ENCODE peak calls at places on chromosomes 1 and 21, in four cellular contexts. T, M, G and Y are unnamed samples.

GRCh38 chr1:161440312-161440894 is 64.9 kb upstream of the FCGR2A start:
- DNase-seq in T (peak; percentile 75), M (peak; percentile 81), G (no peak), Y (peak; percentile 80)

GRCh38 chr1:205351984-205352713 is 4.6 kb downstream of the KLHDC8A start:
- DNase-seq in T (no peak), M (no peak), G (no peak), Y (no peak)

GRCh38 chr1:47978486-47978885 is 18.7 kb downstream of the TRABD2B start:
- DNase-seq in T (no peak), M (no peak), G (no peak), Y (no peak)

GRCh38 chr21:32392299-32392879 is 423 bp downstream of the URB1 start:
- DNase-seq in T (no peak), M (no peak), G (no peak), Y (no peak)

GRCh38 chr1:101745549-101745948 is 251.2 kb downstream of the OLFM3 start:
- DNase-seq in T (no peak), M (no peak), G (no peak), Y (no peak)

GRCh38 chr1:5110508-5110907 is 456.1 kb downstream of the AJAP1 start:
- DNase-seq in T (no peak), M (no peak), G (no peak), Y (no peak)

GRCh38 chr1:67342002-67342890 is 34.6 kb downstream of the IL12RB2 start:
- DNase-seq in T (no peak), M (no peak), G (no peak), Y (no peak)

GRCh38 chr1:90778487-90778886 is 61.4 kb upstream of the BARHL2 start:
- DNase-seq in T (no peak), M (no peak), G (no peak), Y (no peak)

GRCh38 chr1:151710187-151710586 is 6.4 kb downstream of the CELF3 start:
- DNase-seq in T (no peak), M (no peak), G (peak; percentile 74), Y (no peak)

GRCh38 chr1:208204779-208205178 is 39.4 kb downstream of the PLXNA2 start:
- DNase-seq in T (no peak), M (no peak), G (no peak), Y (no peak)

GRCh38 chr1:185719021-185719420 is 15.2 kb upstream of the HMCN1 start:
- DNase-seq in T (peak; percentile 18), M (no peak), G (peak; percentile 93), Y (no peak)

GRCh38 chr1:18020021-18020817 is 87.4 kb upstream of the IGSF21 start:
- DNase-seq in T (no peak), M (no peak), G (no peak), Y (no peak)

GRCh38 chr1:47865881-47866535 is 131.2 kb downstream of the TRABD2B start:
- DNase-seq in T (no peak), M (no peak), G (no peak), Y (no peak)

GRCh38 chr1:196449459-196449858 is 158.8 kb downstream of the KCNT2 start:
- DNase-seq in T (no peak), M (no peak), G (no peak), Y (no peak)

GRCh38 chr1:54803761-54804470 is 2.8 kb upstream of the TTC22 start:
- DNase-seq in T (peak; percentile 56), M (peak; percentile 26), G (no peak), Y (no peak)

GRCh38 chr1:60108223-60108622 is 34.7 kb upstream of the C1orf87 start:
- DNase-seq in T (no peak), M (no peak), G (no peak), Y (no peak)

GRCh38 chr1:10958614-10959013 is 53.8 kb upstream of the TARDBP start:
- DNase-seq in T (no peak), M (no peak), G (no peak), Y (no peak)

GRCh38 chr1:176789571-176790090 is 326.7 kb downstream of the PAPPA2 start:
- DNase-seq in T (peak; percentile 50), M (no peak), G (no peak), Y (no peak)

GRCh38 chr1:175287377-175287776 is 94.8 kb upstream of the KIAA0040 start:
- DNase-seq in T (no peak), M (no peak), G (no peak), Y (no peak)

GRCh38 chr1:9238550-9238949 is 4.0 kb downstream of the H6PD start:
- DNase-seq in T (no peak), M (no peak), G (peak; percentile 19), Y (no peak)

GRCh38 chr1:94425821-94426484 is 7.8 kb downstream of the ABCD3 start:
- DNase-seq in T (no peak), M (no peak), G (no peak), Y (no peak)